ENCODE peak calls at places on chromosomes 3 and 15, in seven cellular contexts. P is right lobe of liver; F is NCI-H1105; R is activated CD8-positive, alpha-beta memory T cell treated with anti-CD3 and anti-CD28 coated beads for 4 hours; Q is GM12878; H is AG04449; E is NCI-H1694 treated with DMSO at 0.1 percent for 48 hours. J is an unnamed sample.

GRCh38 chr15:24772256-24772655 is 96.7 kb downstream of the NPAP1 start:
- DNase-seq in P (no peak), F (no peak), H (no peak), E (no peak), Q (no peak), R (no peak), J (no peak)

GRCh38 chr3:8767667-8768363 is 1.6 kb downstream of the OXTR start:
- DNase-seq in H (no peak), E (no peak), Q (no peak), P (no peak), R (no peak), F (peak), J (peak)

GRCh38 chr3:197501496-197501878 is 54.3 kb downstream of the BDH1 start:
- DNase-seq in Q (peak), R (no peak), F (no peak), E (no peak), H (no peak), P (no peak), J (no peak)

GRCh38 chr3:45690331-45691035 is 1.3 kb downstream of the SACM1L start:
- DNase-seq in R (no peak), Q (no peak), P (no peak), F (no peak), H (no peak), E (no peak), J (no peak)

GRCh38 chr3:74055064-74055463 is 430.3 kb upstream of the PDZRN3 start:
- DNase-seq in Q (no peak), E (no peak), P (no peak), F (no peak), R (no peak), H (no peak), J (no peak)

GRCh38 chr15:57551717-57552677 is 39.7 kb upstream of the MYZAP start:
- DNase-seq in Q (no peak), P (no peak), H (peak), F (peak), R (no peak), E (no peak), J (peak)

GRCh38 chr3:197019021-197019420 is 10.6 kb downstream of the MELTF start:
- DNase-seq in R (no peak), F (no peak), P (no peak), E (no peak), H (no peak), Q (no peak), J (no peak)

GRCh38 chr15:42138411-42138810 is 18.0 kb downstream of the PLA2G4F start:
- DNase-seq in H (no peak), F (no peak), R (no peak), P (no peak), Q (no peak), E (no peak), J (no peak)

GRCh38 chr3:105967117-105967516 is 98.3 kb upstream of the CBLB start:
- DNase-seq in H (no peak), R (no peak), Q (no peak), F (no peak), E (no peak), P (no peak), J (no peak)

GRCh38 chr3:150220791-150221190 is 187.3 kb upstream of the TSC22D2 start:
- DNase-seq in F (no peak), E (no peak), Q (no peak), H (no peak), R (no peak), P (no peak), J (no peak)

GRCh38 chr3:37542772-37543449 is 318.8 kb upstream of the CTDSPL start:
- DNase-seq in E (no peak), F (no peak), P (no peak), Q (no peak), R (no peak), H (no peak), J (no peak)

GRCh38 chr15:73700041-73700842 is 16.1 kb downstream of the CD276 start:
- DNase-seq in F (peak), Q (peak), P (no peak), E (peak), H (no peak), R (peak), J (peak)

GRCh38 chr15:70493787-70494514 is 269.4 kb downstream of the UACA start:
- DNase-seq in P (no peak), R (no peak), F (no peak), H (no peak), Q (no peak), E (no peak), J (no peak)

GRCh38 chr3:22431334-22431733 is 680.3 kb upstream of the ZNF385D start:
- DNase-seq in P (no peak), R (no peak), F (no peak), E (no peak), Q (no peak), H (no peak), J (no peak)